ENCODE peak calls at places on chromosomes 12 and 14, in seven cellular contexts. One of them, this sample, is unnamed.

GRCh38 chr12:108234155-108234554 is 105.0 kb downstream of the CMKLR1 start:
- DNase-seq in IMR-90: no peak
- DNase-seq in body of pancreas: no peak
- DNase-seq in A673: peak; percentile 17
- DNase-seq in neural progenitor cell: no peak
- DNase-seq in mammary epithelial cell: no peak
- DNase-seq in astrocyte: no peak
- DNase-seq in this sample: peak; percentile 8

GRCh38 chr12:66623455-66623854 is 55.4 kb downstream of the GRIP1 start:
- DNase-seq in body of pancreas: no peak
- DNase-seq in mammary epithelial cell: peak; percentile 32
- DNase-seq in IMR-90: no peak
- DNase-seq in astrocyte: no peak
- DNase-seq in neural progenitor cell: no peak
- DNase-seq in A673: no peak
- DNase-seq in this sample: no peak

GRCh38 chr12:107344035-107344808 is 250.9 kb upstream of the CRY1 start:
- DNase-seq in IMR-90: peak; percentile 81
- DNase-seq in mammary epithelial cell: peak; percentile 91
- DNase-seq in astrocyte: peak; percentile 90
- DNase-seq in A673: no peak
- DNase-seq in body of pancreas: no peak
- DNase-seq in neural progenitor cell: no peak
- DNase-seq in this sample: no peak

GRCh38 chr14:53525608-53526007 is 372.5 kb upstream of the DDHD1 start:
- DNase-seq in A673: no peak
- DNase-seq in mammary epithelial cell: no peak
- DNase-seq in neural progenitor cell: no peak
- DNase-seq in body of pancreas: no peak
- DNase-seq in IMR-90: no peak
- DNase-seq in astrocyte: no peak
- DNase-seq in this sample: no peak

GRCh38 chr14:53620325-53620716 is 336.3 kb downstream of the BMP4 start:
- DNase-seq in astrocyte: peak; percentile 57
- DNase-seq in body of pancreas: no peak
- DNase-seq in A673: no peak
- DNase-seq in mammary epithelial cell: no peak
- DNase-seq in IMR-90: peak; percentile 52
- DNase-seq in neural progenitor cell: no peak
- DNase-seq in this sample: no peak

GRCh38 chr12:14960548-14961465 is 594 bp downstream of the ARHGDIB start:
- DNase-seq in A673: peak; percentile 86
- DNase-seq in neural progenitor cell: no peak
- DNase-seq in mammary epithelial cell: peak; percentile 48
- DNase-seq in body of pancreas: peak; percentile 17
- DNase-seq in astrocyte: peak; percentile 56
- DNase-seq in IMR-90: peak; percentile 36
- DNase-seq in this sample: peak; percentile 93

GRCh38 chr14:42316746-42317145 is 710.1 kb downstream of the LRFN5 start:
- DNase-seq in astrocyte: no peak
- DNase-seq in mammary epithelial cell: no peak
- DNase-seq in neural progenitor cell: no peak
- DNase-seq in A673: peak; percentile 90
- DNase-seq in IMR-90: no peak
- DNase-seq in body of pancreas: no peak
- DNase-seq in this sample: no peak

GRCh38 chr14:85482549-85482948 is 47.4 kb upstream of the FLRT2 start:
- DNase-seq in astrocyte: no peak
- DNase-seq in mammary epithelial cell: no peak
- DNase-seq in IMR-90: no peak
- DNase-seq in neural progenitor cell: no peak
- DNase-seq in body of pancreas: peak; percentile 59
- DNase-seq in A673: no peak
- DNase-seq in this sample: no peak

GRCh38 chr12:2094597-2094996 is 41.8 kb downstream of the CACNA1C start:
- DNase-seq in body of pancreas: no peak
- DNase-seq in IMR-90: peak; percentile 30
- DNase-seq in neural progenitor cell: no peak
- DNase-seq in mammary epithelial cell: no peak
- DNase-seq in astrocyte: no peak
- DNase-seq in A673: no peak
- DNase-seq in this sample: peak; percentile 35

GRCh38 chr14:51701956-51702355 is 50.2 kb downstream of the FRMD6 start:
- DNase-seq in body of pancreas: no peak
- DNase-seq in neural progenitor cell: no peak
- DNase-seq in mammary epithelial cell: no peak
- DNase-seq in astrocyte: no peak
- DNase-seq in IMR-90: peak; percentile 45
- DNase-seq in A673: no peak
- DNase-seq in this sample: no peak

GRCh38 chr12:45669762-45670161 is 59.7 kb upstream of the ARID2 start:
- DNase-seq in neural progenitor cell: no peak
- DNase-seq in astrocyte: no peak
- DNase-seq in A673: no peak
- DNase-seq in mammary epithelial cell: no peak
- DNase-seq in IMR-90: no peak
- DNase-seq in body of pancreas: no peak
- DNase-seq in this sample: no peak

GRCh38 chr12:14289596-14289995 is 75.9 kb upstream of the ATF7IP start:
- DNase-seq in body of pancreas: no peak
- DNase-seq in neural progenitor cell: no peak
- DNase-seq in mammary epithelial cell: peak; percentile 8
- DNase-seq in IMR-90: no peak
- DNase-seq in A673: no peak
- DNase-seq in astrocyte: no peak
- DNase-seq in this sample: no peak

GRCh38 chr14:37230551-37231194 is 32.9 kb downstream of the MIPOL1 start:
- DNase-seq in IMR-90: peak; percentile 77
- DNase-seq in A673: peak; percentile 80
- DNase-seq in neural progenitor cell: peak; percentile 84
- DNase-seq in mammary epithelial cell: peak; percentile 31
- DNase-seq in body of pancreas: peak; percentile 10
- DNase-seq in astrocyte: peak; percentile 40
- DNase-seq in this sample: peak; percentile 83

GRCh38 chr12:89947437-89948265 is 239.0 kb upstream of the ATP2B1 start:
- DNase-seq in mammary epithelial cell: peak; percentile 89
- DNase-seq in neural progenitor cell: no peak
- DNase-seq in IMR-90: peak; percentile 95
- DNase-seq in A673: peak; percentile 81
- DNase-seq in body of pancreas: no peak
- DNase-seq in astrocyte: peak; percentile 88
- DNase-seq in this sample: peak; percentile 92

GRCh38 chr12:42568952-42569916 is 20.3 kb downstream of the PRICKLE1 start:
- DNase-seq in A673: peak; percentile 74
- DNase-seq in body of pancreas: no peak
- DNase-seq in astrocyte: peak; percentile 52
- DNase-seq in neural progenitor cell: peak; percentile 55
- DNase-seq in mammary epithelial cell: peak; percentile 48
- DNase-seq in IMR-90: peak; percentile 80
- DNase-seq in this sample: peak; percentile 78

GRCh38 chr12:55700255-55701018 is 7.3 kb downstream of the ITGA7 start:
- DNase-seq in astrocyte: no peak
- DNase-seq in neural progenitor cell: no peak
- DNase-seq in IMR-90: peak; percentile 39
- DNase-seq in mammary epithelial cell: peak; percentile 35
- DNase-seq in A673: no peak
- DNase-seq in body of pancreas: no peak
- DNase-seq in this sample: no peak

GRCh38 chr12:14643247-14643646 is 53.2 kb downstream of the GUCY2C start:
- DNase-seq in neural progenitor cell: no peak
- DNase-seq in A673: peak; percentile 90
- DNase-seq in astrocyte: no peak
- DNase-seq in IMR-90: no peak
- DNase-seq in body of pancreas: no peak
- DNase-seq in mammary epithelial cell: no peak
- DNase-seq in this sample: peak; percentile 16

GRCh38 chr14:91885837-91886236 is 18.5 kb upstream of the TC2N start:
- DNase-seq in A673: no peak
- DNase-seq in astrocyte: no peak
- DNase-seq in body of pancreas: peak; percentile 1
- DNase-seq in neural progenitor cell: no peak
- DNase-seq in mammary epithelial cell: no peak
- DNase-seq in IMR-90: no peak
- DNase-seq in this sample: no peak

GRCh38 chr14:30656190-30656632 is 34.1 kb downstream of the SCFD1 start:
- DNase-seq in A673: peak; percentile 52
- DNase-seq in IMR-90: peak; percentile 26
- DNase-seq in body of pancreas: peak; percentile 49
- DNase-seq in neural progenitor cell: peak; percentile 51
- DNase-seq in astrocyte: peak; percentile 7
- DNase-seq in mammary epithelial cell: peak; percentile 8
- DNase-seq in this sample: peak; percentile 47

GRCh38 chr12:9721394-9722092 is 11.4 kb downstream of the CLECL1 start:
- DNase-seq in astrocyte: no peak
- DNase-seq in body of pancreas: no peak
- DNase-seq in IMR-90: peak; percentile 3
- DNase-seq in mammary epithelial cell: no peak
- DNase-seq in neural progenitor cell: no peak
- DNase-seq in A673: no peak
- DNase-seq in this sample: peak; percentile 41

GRCh38 chr12:53268637-53269562 is 801 bp downstream of the ESPL1 start:
- DNase-seq in A673: no peak
- DNase-seq in neural progenitor cell: no peak
- DNase-seq in astrocyte: no peak
- DNase-seq in body of pancreas: no peak
- DNase-seq in IMR-90: no peak
- DNase-seq in mammary epithelial cell: peak; percentile 11
- DNase-seq in this sample: no peak

GRCh38 chr12:121981456-121981855 is 40.2 kb upstream of the BCL7A start:
- DNase-seq in astrocyte: no peak
- DNase-seq in A673: no peak
- DNase-seq in IMR-90: no peak
- DNase-seq in neural progenitor cell: no peak
- DNase-seq in body of pancreas: no peak
- DNase-seq in mammary epithelial cell: no peak
- DNase-seq in this sample: no peak

DNA sequence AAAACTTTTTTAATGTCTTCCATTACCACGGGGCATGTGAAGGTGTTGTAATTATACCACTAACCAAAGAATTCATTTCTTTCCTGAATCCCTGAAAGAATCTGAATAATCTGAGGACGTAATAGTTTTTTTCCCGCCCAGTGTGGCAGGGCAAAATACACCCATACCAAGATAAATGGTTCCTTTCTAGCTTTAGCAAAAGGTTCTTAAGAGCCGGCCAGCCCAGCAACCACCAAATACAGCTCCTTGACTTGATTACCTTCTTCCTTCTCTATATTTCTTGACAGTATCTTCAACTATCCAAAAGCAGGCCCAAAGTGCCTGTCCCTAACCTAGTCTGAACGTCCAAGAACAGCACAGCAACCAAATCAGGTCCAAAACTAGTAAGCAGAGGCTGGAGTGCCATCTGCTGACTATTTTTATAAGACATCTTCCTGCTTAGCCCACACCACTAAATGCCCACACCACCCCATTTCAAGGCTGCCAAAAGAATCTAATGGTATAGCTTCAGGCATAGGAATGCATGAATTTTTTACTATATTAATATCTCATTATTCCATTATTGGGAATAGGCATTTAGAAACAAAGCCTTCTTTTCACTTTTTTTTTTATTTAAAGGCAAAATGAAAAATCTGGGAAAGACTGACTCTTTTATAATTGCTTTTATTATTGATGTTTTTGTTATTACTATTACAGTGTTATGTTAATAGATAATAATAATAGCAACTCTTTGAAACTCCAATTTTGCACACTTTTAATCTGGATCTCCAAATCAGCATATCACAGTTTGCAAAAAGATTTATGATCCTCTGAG is 524.4 kb downstream of the MED13L start:
- DNase-seq in body of pancreas: peak; percentile 41
- DNase-seq in mammary epithelial cell: peak; percentile 52
- DNase-seq in IMR-90: peak; percentile 77
- DNase-seq in neural progenitor cell: peak; percentile 76
- DNase-seq in astrocyte: peak; percentile 50
- DNase-seq in A673: peak; percentile 62
- DNase-seq in this sample: peak; percentile 86
- TF ChIP-seq CTCF in body of pancreas: peak; percentile 33
- TF ChIP-seq CTCF in mammary epithelial cell: peak; percentile 55
- TF ChIP-seq CTCF in IMR-90: peak; percentile 81
- TF ChIP-seq CTCF in neural progenitor cell: peak; percentile 83
- TF ChIP-seq CTCF in astrocyte: peak; percentile 64
- TF ChIP-seq CTCF in A673: peak; percentile 65
- TF ChIP-seq CTCF in this sample: peak; percentile 69

GRCh38 chr12:47808574-47809380 is 10.9 kb downstream of the HDAC7 start:
- DNase-seq in neural progenitor cell: peak; percentile 20
- DNase-seq in IMR-90: peak; percentile 44
- DNase-seq in body of pancreas: no peak
- DNase-seq in astrocyte: no peak
- DNase-seq in mammary epithelial cell: peak; percentile 35
- DNase-seq in A673: no peak
- DNase-seq in this sample: no peak
- H3K4me3 ChIP-seq in neural progenitor cell: no peak overlapping the region
- H3K4me3 ChIP-seq in IMR-90: no peak overlapping the region
- H3K4me3 ChIP-seq in body of pancreas: no peak overlapping the region
- H3K4me3 ChIP-seq in astrocyte: no peak overlapping the region
- H3K4me3 ChIP-seq in mammary epithelial cell: no peak overlapping the region
- H3K4me3 ChIP-seq in A673: no peak overlapping the region
- H3K4me3 ChIP-seq in this sample: no peak overlapping the region

DNA sequence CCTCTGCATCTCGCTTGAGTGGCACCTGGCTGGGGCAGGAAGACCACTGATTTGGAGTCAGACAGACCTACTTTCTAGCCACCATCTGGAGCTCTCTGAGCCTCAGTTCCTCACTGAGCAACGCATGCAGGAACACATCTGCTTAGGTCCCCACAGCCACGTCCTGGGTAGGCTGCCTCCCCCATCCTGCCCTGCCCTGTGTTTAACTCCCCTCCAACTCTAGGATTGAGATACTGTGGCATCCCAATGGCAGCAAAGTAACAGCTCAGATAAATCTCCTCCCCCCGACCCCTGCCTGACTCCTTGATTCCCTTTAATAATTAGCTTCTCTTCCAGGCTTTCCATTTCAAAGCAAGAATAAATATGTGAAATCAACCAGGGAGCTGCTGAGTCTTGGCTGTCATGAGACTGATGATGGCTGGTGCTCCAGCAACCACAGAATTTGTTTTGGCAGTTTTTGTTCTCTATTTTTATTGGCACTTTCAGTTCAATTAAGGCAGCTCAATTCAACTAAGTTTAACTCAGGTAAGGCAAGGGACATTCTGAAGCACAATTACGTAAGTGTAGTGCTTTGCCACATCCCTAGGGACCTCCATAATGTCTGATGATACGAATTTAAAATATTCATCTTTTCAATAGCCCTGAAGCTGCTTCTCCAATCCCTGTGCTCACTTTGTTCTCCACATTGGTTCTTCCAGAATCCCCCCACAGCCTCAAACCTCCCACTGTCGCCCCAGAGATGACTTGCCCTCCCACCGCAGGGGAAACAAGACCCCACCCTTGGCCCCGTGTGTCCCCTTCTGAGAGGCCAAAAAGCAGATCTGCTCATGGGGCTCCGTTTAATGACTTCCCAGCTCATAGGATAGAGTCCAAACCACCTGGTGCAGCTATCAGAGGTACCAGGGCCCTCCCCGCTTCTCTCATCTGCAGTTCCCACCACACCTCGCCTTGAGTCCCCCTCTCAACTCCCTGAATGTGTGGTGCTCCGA is 58.2 kb downstream of the ESR2 start:
- DNase-seq in mammary epithelial cell: no peak
- DNase-seq in neural progenitor cell: no peak
- DNase-seq in A673: no peak
- DNase-seq in astrocyte: peak; percentile 11
- DNase-seq in body of pancreas: no peak
- DNase-seq in IMR-90: no peak
- DNase-seq in this sample: no peak
- TF ChIP-seq CTCF in mammary epithelial cell: no peak
- TF ChIP-seq CTCF in neural progenitor cell: no peak
- TF ChIP-seq CTCF in A673: no peak
- TF ChIP-seq CTCF in astrocyte: no peak
- TF ChIP-seq CTCF in body of pancreas: no peak
- TF ChIP-seq CTCF in IMR-90: no peak
- TF ChIP-seq CTCF in this sample: no peak

GRCh38 chr12:109597414-109597794 is 23.8 kb downstream of the MVK start:
- DNase-seq in body of pancreas: no peak
- DNase-seq in mammary epithelial cell: no peak
- DNase-seq in neural progenitor cell: no peak
- DNase-seq in astrocyte: no peak
- DNase-seq in A673: no peak
- DNase-seq in IMR-90: no peak
- DNase-seq in this sample: no peak
- H3K4me3 ChIP-seq in body of pancreas: no peak overlapping the region
- H3K4me3 ChIP-seq in mammary epithelial cell: no peak overlapping the region
- H3K4me3 ChIP-seq in neural progenitor cell: no peak overlapping the region
- H3K4me3 ChIP-seq in astrocyte: no peak overlapping the region
- H3K4me3 ChIP-seq in A673: no peak overlapping the region
- H3K4me3 ChIP-seq in IMR-90: no peak overlapping the region
- H3K4me3 ChIP-seq in this sample: no peak overlapping the region

This sample was measured in fibroblast of pulmonary artery.